ENCODE peak calls at places on chromosomes 11 and 22, in six cellular contexts. L, R, V, X, A and H are unnamed samples.

GRCh38 chr11:64526356-64526755 is 64.7 kb upstream of the SLC22A12 start:
- DNase-seq in X (no peak), V (no peak), R (no peak), A (no peak), L (no peak), H (no peak)

GRCh38 chr11:35047179-35047578 is 91.8 kb upstream of the CD44 start:
- DNase-seq in L (no peak), R (no peak), X (no peak), A (no peak), V (no peak), H (no peak)

GRCh38 chr11:68727783-68728182 is 23.5 kb downstream of the TESMIN start:
- DNase-seq in V (no peak), R (no peak), A (no peak), L (peak; percentile 8), X (no peak), H (no peak)

GRCh38 chr11:94129505-94130335 is 1.1 kb downstream of the PANX1 start:
- DNase-seq in V (peak; percentile 76), X (no peak), A (no peak), L (peak; percentile 39), R (peak; percentile 51), H (no peak)

GRCh38 chr11:33668468-33668825 is 32.2 kb downstream of the C11orf91 start:
- DNase-seq in A (no peak), L (no peak), R (no peak), X (no peak), V (no peak), H (no peak)

GRCh38 chr11:76617553-76618265 is 52.8 kb downstream of the LRRC32 start:
- DNase-seq in X (no peak), L (peak; percentile 55), V (peak; percentile 3), A (no peak), R (no peak), H (no peak)

GRCh38 chr22:20063271-20064139 is 16.5 kb upstream of the DGCR8 start:
- DNase-seq in A (no peak), X (no peak), V (no peak), R (no peak), L (no peak), H (no peak)

GRCh38 chr11:87331273-87331672 is 293.5 kb downstream of the TMEM135 start:
- DNase-seq in V (no peak), X (no peak), R (no peak), L (no peak), A (no peak), H (no peak)

GRCh38 chr11:111730871-111731591 is 35.2 kb downstream of the PPP2R1B start:
- DNase-seq in L (no peak), V (no peak), X (no peak), A (no peak), R (no peak), H (no peak)

GRCh38 chr22:16917144-16918003 is 90.6 kb downstream of the GAB4 start:
- DNase-seq in X (no peak), V (peak; percentile 74), A (peak; percentile 49), R (no peak), L (peak; percentile 15), H (peak; percentile 45)

GRCh38 chr11:65295571-65296338 is 18.9 kb upstream of the CDC42EP2 start:
- DNase-seq in R (no peak), A (no peak), V (no peak), X (no peak), L (no peak), H (no peak)

GRCh38 chr11:8593455-8593854 is 573 bp downstream of the STK33 start:
- DNase-seq in A (no peak), R (no peak), X (no peak), V (no peak), L (no peak), H (no peak)

GRCh38 chr11:2268911-2269600 is 1.3 kb downstream of the ASCL2 start:
- DNase-seq in V (peak; percentile 69), X (no peak), L (no peak), A (no peak), R (peak; percentile 18), H (peak; percentile 60)

GRCh38 chr22:24727218-24727851 is 47.2 kb downstream of the PIWIL3 start:
- DNase-seq in X (no peak), L (peak; percentile 94), A (no peak), V (no peak), R (peak; percentile 77), H (no peak)

GRCh38 chr11:33544593-33545373 is 155.8 kb downstream of the C11orf91 start:
- DNase-seq in X (no peak), V (no peak), L (no peak), A (no peak), R (no peak), H (peak; percentile 99)

GRCh38 chr22:39244496-39245129 is at the start of gene PDGFB:
- DNase-seq in V (no peak), R (peak; percentile 44), A (no peak), L (no peak), X (no peak), H (peak; percentile 60)

GRCh38 chr22:45512363-45512762 is 9.7 kb downstream of the FBLN1 start:
- DNase-seq in V (no peak), L (no peak), X (no peak), R (no peak), A (no peak), H (no peak)

GRCh38 chr22:45507798-45508197 is 5.1 kb downstream of the FBLN1 start:
- DNase-seq in A (no peak), L (no peak), R (no peak), V (no peak), X (no peak), H (no peak)

GRCh38 chr22:45511847-45512261 is 9.2 kb downstream of the FBLN1 start:
- DNase-seq in A (no peak), X (no peak), R (peak; percentile 91), L (peak; percentile 93), V (no peak), H (peak; percentile 43)

GRCh38 chr22:45508814-45509213 is 6.1 kb downstream of the FBLN1 start:
- DNase-seq in A (no peak), V (no peak), R (no peak), X (no peak), L (no peak), H (no peak)

DNA sequence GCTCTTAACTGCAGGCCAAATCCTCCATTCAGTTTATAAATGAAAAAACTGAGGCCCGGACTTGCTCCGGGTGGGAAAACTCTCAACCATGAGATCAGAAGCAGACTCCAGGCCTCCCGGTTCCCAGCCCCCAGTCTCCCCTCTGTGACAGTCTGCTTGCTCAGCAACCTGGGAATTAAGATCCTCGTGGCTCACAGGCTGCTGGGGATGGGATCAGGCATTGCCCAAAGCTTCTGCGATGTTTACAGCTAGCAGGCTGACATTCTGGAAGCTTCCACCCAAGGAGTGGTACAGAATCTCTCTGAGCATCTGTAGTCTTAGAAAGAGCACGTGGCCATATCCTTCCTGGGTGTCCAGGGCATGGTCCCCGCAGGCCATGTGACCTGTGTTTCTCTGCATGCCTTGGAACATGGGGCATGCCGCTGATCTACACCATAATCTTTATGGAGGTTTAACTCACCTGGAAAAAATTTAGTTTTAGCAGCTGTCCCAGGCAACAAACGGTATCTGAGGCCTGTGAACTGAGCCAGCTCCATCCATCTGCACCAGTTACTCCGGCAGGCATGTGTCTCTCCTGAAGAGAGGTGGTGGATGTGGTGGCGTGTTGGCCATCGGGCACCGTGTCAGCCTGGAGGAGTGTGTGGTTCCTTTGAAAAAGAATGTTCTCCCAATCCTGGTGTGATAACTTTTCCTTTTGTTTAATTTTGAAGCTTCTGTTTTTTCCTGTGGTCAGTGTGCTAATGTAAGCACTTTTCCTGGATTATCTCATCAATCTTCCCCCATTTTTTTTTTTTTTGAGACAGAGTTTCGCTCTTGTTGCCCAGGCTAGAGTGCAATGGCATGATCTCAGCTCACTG is 7.9 kb downstream of the FBLN1 start:
- DNase-seq in V (no peak), R (peak; percentile 66), L (no peak), A (no peak), X (no peak), H (peak; percentile 88)
- H2AFZ ChIP-seq in V (no peak overlapping the region), R (no peak overlapping the region), L (no peak overlapping the region), A (no peak overlapping the region), X (no peak overlapping the region), H (no peak overlapping the region)

DNA sequence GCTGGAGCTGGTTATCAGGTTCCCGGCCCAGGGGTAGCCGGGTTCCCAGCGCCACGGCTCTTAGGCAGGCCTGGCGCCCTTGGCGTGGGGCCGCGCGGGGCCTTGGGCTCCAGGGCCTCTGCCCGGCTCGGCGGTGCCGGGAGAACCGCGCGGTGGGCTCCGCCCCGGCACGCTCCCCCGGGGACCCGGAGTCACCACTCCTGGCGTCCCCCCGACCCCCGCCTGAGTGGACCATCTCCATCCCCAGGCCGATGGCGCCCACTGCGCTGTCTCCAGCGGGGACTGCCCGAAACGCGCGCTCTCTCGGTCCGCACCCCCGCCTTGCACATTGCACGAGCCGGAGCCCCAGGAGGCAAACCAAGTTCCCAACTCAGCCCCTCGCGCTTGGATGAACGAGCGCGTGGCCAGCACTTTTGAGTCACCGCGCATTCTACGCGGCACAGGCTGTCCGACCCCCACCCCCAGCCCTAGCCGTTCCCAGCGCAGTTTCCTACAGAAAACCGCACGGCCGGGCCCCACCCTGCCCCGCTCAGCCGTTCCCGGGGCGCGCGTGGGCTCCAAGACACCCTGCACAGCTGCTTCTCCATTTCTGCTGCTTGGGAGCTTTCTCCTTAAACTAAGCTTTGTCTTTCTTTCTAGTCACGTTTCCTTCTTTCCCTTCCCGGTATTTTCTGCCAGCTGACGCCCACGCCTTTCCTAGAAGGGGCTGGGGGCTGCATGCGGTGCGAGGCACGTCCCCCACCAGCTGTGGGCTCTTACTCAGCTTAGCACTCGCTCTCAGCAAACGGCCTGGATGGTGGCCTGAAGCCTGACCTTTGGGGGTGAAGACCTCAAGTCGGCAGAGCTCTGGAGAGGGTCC is 650 bp upstream of the CHID1 start:
- DNase-seq in V (peak; percentile 60), X (no peak), L (peak; percentile 64), A (no peak), R (peak; percentile 75), H (no peak)
- H2AK5ac ChIP-seq in V (no peak overlapping the region), X (no peak overlapping the region), L (peak overlapping the region; percentile 46), A (peak overlapping the region; percentile 96), R (no peak overlapping the region), H (peak overlapping the region; percentile 96)

GRCh38 chr22:37517826-37518450 is 1.3 kb downstream of the CARD10 start:
- DNase-seq in A (no peak), V (no peak), X (no peak), L (no peak), R (no peak), H (no peak)
- H3K27ac ChIP-seq in A (no peak overlapping the region), V (no peak overlapping the region), X (no peak overlapping the region), L (no peak overlapping the region), R (peak overlapping the region; percentile 46), H (no peak overlapping the region)

GRCh38 chr11:13261600-13262061 is 16.0 kb upstream of the BMAL1 start:
- DNase-seq in L (peak; percentile 87), A (no peak), X (no peak), V (no peak), R (peak; percentile 93), H (peak; percentile 72)

GRCh38 chr11:13260963-13261599 is 16.5 kb upstream of the BMAL1 start:
- DNase-seq in X (no peak), A (no peak), V (no peak), L (peak; percentile 12), R (no peak), H (no peak)

GRCh38 chr11:13259374-13259773 is 18.2 kb upstream of the BMAL1 start:
- DNase-seq in X (no peak), A (no peak), L (no peak), R (no peak), V (no peak), H (no peak)

GRCh38 chr11:13260196-13260962 is 17.2 kb upstream of the BMAL1 start:
- DNase-seq in R (peak; percentile 9), L (no peak), X (no peak), A (no peak), V (no peak), H (no peak)

DNA sequence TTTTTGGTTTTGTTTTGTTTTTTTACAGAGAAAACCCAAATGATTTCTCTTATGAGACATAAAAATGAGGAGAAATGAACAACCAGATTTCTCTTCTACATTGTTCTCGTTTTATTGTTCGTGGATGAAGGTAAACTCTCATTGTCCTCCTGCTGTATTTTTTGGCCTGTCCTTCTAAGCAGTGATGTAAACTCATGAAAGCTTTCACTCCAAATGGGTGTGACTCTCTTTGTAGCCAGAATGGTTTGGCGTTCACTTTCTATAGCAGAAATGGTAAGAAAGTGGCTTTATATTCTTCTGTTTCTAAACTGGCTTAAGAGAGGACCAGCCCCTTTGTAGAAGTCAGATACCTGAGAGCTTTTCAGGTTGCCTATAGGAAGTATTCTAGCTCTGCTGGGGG is 15.5 kb upstream of the BMAL1 start:
- DNase-seq in R (no peak), A (no peak), V (no peak), L (no peak), X (no peak), H (no peak)
- H2AFZ ChIP-seq in R (no peak overlapping the region), A (peak overlapping the region; percentile 75), V (no peak overlapping the region), L (no peak overlapping the region), X (no peak overlapping the region), H (no peak overlapping the region)